ENCODE peak calls at places on chromosomes 6 and 20, in ten cellular contexts. Q is COR-L47, K is RPMI8226, A is amygdala, U is mesothelial cell of epicardium, B is IMR-90, Y is neuronal stem cell, G is DMS 273 treated with DMSO at 0.1 percent for 48 hours, M is GM10248, S is NCI-H2081. H is an unnamed sample.

GRCh38 chr20:63216849-63217471 is 1.0 kb upstream of the YTHDF1 start:
- DNase-seq in Q (no peak), K (no peak), A (no peak), U (no peak), B (no peak), Y (no peak), G (no peak), M (no peak), S (no peak), H (no peak)

GRCh38 chr6:121354764-121355163 is 20.5 kb upstream of the TBC1D32 start:
- DNase-seq in Q (no peak), K (no peak), A (no peak), U (no peak), B (no peak), Y (no peak), G (no peak), M (no peak), S (no peak), H (no peak)

GRCh38 chr6:169472786-169473416 is 219.3 kb upstream of the THBS2 start:
- DNase-seq in Q (no peak), K (no peak), A (no peak), U (no peak), B (no peak), Y (no peak), G (no peak), M (no peak), S (no peak), H (no peak)

GRCh38 chr6:100658486-100658885 is 193.8 kb upstream of the SIM1 start:
- DNase-seq in Q (no peak), K (no peak), A (no peak), U (no peak), B (no peak), Y (no peak), G (no peak), M (no peak), S (no peak), H (no peak)

GRCh38 chr20:2280083-2280482 is 15.7 kb upstream of the TGM3 start:
- DNase-seq in Q (no peak), K (no peak), A (no peak), U (no peak), B (no peak), Y (no peak), G (no peak), M (no peak), S (no peak), H (peak; percentile 7)

GRCh38 chr20:49345538-49345937 is 67.7 kb upstream of the ZNFX1 start:
- DNase-seq in Q (no peak), K (no peak), A (no peak), U (no peak), B (peak; percentile 32), Y (no peak), G (peak; percentile 50), M (no peak), S (no peak), H (no peak)

GRCh38 chr6:99589290-99589672 is 17.4 kb upstream of the PRDM13 start:
- DNase-seq in Q (peak; percentile 23), K (peak; percentile 12), A (no peak), U (no peak), B (no peak), Y (no peak), G (no peak), M (no peak), S (peak; percentile 21), H (no peak)

GRCh38 chr6:139951172-139951571 is 576.7 kb upstream of the CITED2 start:
- DNase-seq in Q (no peak), K (no peak), A (no peak), U (no peak), B (no peak), Y (no peak), G (no peak), M (no peak), S (no peak), H (no peak)

GRCh38 chr20:57564180-57564802 is 3.4 kb downstream of the PCK1 start:
- DNase-seq in Q (no peak), K (no peak), A (no peak), U (no peak), B (no peak), Y (no peak), G (no peak), M (no peak), S (no peak), H (no peak)